ENCODE peak calls at places on chromosomes 13 and 19, in six cellular contexts. B, H, V, I, M and U are unnamed samples.
A peak's percentile ranks its signal among the peaks of the same experiment; 100 is the strongest.

GRCh38 chr13:25608181-25608580 is 236.4 kb downstream of the ATP8A2 start:
- DNase-seq in M (no peak), V (no peak), H (no peak), I (no peak), B (no peak), U (no peak)

GRCh38 chr13:84588023-84588422 is 705.7 kb upstream of the SLITRK1 start:
- DNase-seq in I (no peak), B (no peak), M (no peak), V (no peak), H (no peak), U (no peak)

GRCh38 chr13:28754698-28755545 is 36.2 kb upstream of the SLC46A3 start:
- DNase-seq in B (no peak), I (no peak), M (peak; percentile 40), H (no peak), V (peak; percentile 36), U (no peak)

GRCh38 chr13:28409648-28410047 is 85.3 kb downstream of the FLT1 start:
- DNase-seq in V (no peak), I (no peak), H (no peak), M (no peak), B (no peak), U (no peak)

GRCh38 chr13:28753208-28753892 is 34.6 kb upstream of the SLC46A3 start:
- DNase-seq in V (peak; percentile 21), M (peak; percentile 92), B (peak; percentile 79), I (peak; percentile 91), H (peak; percentile 42), U (peak; percentile 91)

GRCh38 chr13:111866731-111867245 is 200.2 kb upstream of the SOX1 start:
- DNase-seq in M (no peak), B (no peak), V (no peak), I (no peak), H (no peak), U (no peak)

GRCh38 chr19:55651236-55651635 is 3.2 kb downstream of the CCDC106 start:
- DNase-seq in H (no peak), B (no peak), M (no peak), V (no peak), I (no peak), U (no peak)

GRCh38 chr19:49952906-49953305 is 8.1 kb downstream of the SIGLEC11 start:
- DNase-seq in B (peak; percentile 51), H (no peak), V (no peak), M (no peak), I (no peak), U (no peak)

GRCh38 chr13:47306991-47307390 is 410.1 kb upstream of the HTR2A start:
- DNase-seq in M (no peak), V (no peak), H (no peak), I (no peak), B (no peak), U (no peak)

GRCh38 chr19:20005741-20006140 is 33.6 kb downstream of the ZNF682 start:
- DNase-seq in B (no peak), I (no peak), H (no peak), M (no peak), V (no peak), U (no peak)

GRCh38 chr19:4606181-4606580 is 33.1 kb upstream of the TNFAIP8L1 start:
- DNase-seq in I (no peak), M (no peak), H (no peak), V (no peak), B (no peak), U (no peak)

GRCh38 chr13:60572003-60572792 is 175.2 kb downstream of the TDRD3 start:
- DNase-seq in I (peak; percentile 25), H (no peak), M (peak; percentile 60), V (no peak), B (no peak), U (peak; percentile 77)

GRCh38 chr19:8615813-8616596 is 5.5 kb upstream of the ADAMTS10 start:
- DNase-seq in V (peak; percentile 51), B (peak; percentile 88), M (peak; percentile 83), I (no peak), H (peak; percentile 29), U (peak; percentile 49)

GRCh38 chr19:9871626-9872338 is 36.7 kb downstream of the PIN1 start:
- DNase-seq in V (no peak), H (no peak), I (no peak), B (no peak), M (no peak), U (no peak)

GRCh38 chr13:61728468-61728867 is 312.8 kb upstream of the PCDH20 start:
- DNase-seq in V (no peak), I (no peak), M (no peak), H (no peak), B (no peak), U (peak; percentile 33)

DNA sequence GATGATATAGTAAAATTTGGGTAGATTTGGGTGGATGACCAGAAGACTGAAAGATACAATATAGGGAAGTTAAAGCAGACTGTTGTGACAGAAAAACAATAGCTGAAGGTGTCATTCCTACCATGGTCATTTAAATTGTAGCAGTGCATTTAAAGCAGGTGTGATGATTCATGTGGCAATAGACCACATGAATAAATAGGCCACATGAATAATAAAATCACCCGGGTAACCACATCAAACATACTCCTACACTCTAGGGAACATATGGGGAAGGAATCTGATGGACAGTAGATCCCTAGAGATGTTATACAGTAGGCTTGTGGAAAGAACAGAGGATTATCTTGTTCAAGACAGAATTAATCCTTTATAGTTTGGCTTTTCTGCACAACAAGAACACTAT is 392.6 kb downstream of the SLITRK5 start:
- DNase-seq in H (no peak), B (no peak), V (no peak), M (no peak), I (no peak), U (no peak)
- H3K4me3 ChIP-seq in H (no peak overlapping the region), B (no peak overlapping the region), V (no peak overlapping the region), M (no peak overlapping the region), I (no peak overlapping the region), U (no peak overlapping the region)

DNA sequence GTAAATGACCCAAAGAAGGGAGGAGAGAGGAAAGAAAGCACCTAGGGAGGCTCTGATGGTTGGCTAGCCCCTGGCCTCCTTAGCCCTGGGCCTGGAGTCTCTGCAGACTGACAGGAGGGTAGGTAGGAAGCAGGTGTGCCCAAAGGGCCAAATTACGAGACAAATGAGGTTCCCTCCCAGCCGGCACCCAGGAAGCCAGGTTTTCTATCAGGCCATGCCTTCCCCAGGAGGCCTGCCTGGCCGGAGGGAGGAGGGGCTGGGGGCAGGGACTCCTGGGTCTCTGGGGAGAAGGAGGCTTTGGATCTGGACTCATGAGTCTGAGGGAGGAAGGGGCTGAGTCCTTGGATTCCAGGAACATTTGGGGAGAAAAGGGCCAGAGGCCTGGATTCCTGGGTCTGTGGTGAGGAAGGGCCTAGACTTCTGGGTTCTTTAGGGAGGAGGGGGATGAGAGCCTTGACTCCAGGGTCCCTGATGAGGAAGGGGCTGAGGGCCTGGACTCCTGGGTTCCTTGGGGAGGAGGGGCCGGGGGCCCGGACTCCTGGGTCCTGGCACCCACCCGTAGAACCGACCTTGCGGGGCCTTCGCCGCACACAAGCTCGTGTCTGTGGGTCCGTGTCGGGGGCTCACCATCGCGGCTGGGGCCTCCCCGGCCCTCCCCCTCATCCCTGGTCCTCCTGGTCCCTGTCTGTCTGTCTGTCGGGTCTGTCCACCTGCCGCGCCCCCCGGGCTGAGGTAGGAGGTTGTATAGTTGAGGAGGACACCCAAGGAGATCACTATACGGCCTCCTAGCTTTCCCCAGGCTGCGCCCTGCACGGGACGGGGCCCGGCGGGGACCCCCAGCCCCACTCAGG is 840 bp upstream of the SPACA6 start:
- DNase-seq in V (no peak), I (no peak), B (no peak), H (no peak), M (no peak), U (no peak)
- H3K4me3 ChIP-seq in V (peak overlapping the region; percentile 96), I (peak overlapping the region; percentile 82), B (no peak overlapping the region), H (no peak overlapping the region), M (peak overlapping the region; percentile 77), U (peak overlapping the region; percentile 86)

GRCh38 chr19:41821003-41821735 is 23.3 kb downstream of the LYPD4 start:
- DNase-seq in I (no peak), B (peak; percentile 9), H (peak; percentile 40), V (no peak), M (peak; percentile 82), U (peak; percentile 29)
- H3K4me3 ChIP-seq in I (no peak overlapping the region), B (no peak overlapping the region), H (no peak overlapping the region), V (no peak overlapping the region), M (no peak overlapping the region), U (no peak overlapping the region)

GRCh38 chr19:13098291-13099072 is 4.2 kb downstream of the LYL1 start:
- DNase-seq in V (no peak), M (no peak), I (no peak), B (no peak), H (no peak), U (peak; percentile 62)

GRCh38 chr19:13099073-13099999 is 3.3 kb downstream of the LYL1 start:
- DNase-seq in H (no peak), M (no peak), V (peak; percentile 81), I (no peak), B (peak; percentile 88), U (peak; percentile 38)

GRCh38 chr19:13101590-13102415 is 855 bp downstream of the LYL1 start:
- DNase-seq in M (no peak), B (no peak), H (no peak), V (no peak), I (no peak), U (no peak)

GRCh38 chr19:13100871-13101589 is 1.6 kb downstream of the LYL1 start:
- DNase-seq in M (peak; percentile 24), V (no peak), I (no peak), H (no peak), B (no peak), U (no peak)

GRCh38 chr19:13100031-13100588 is 2.5 kb downstream of the LYL1 start:
- DNase-seq in I (no peak), V (no peak), M (peak; percentile 19), H (no peak), B (no peak), U (peak; percentile 30)
- H3K4me3 ChIP-seq in I (no peak overlapping the region), V (peak overlapping the region; percentile 70), M (no peak overlapping the region), H (no peak overlapping the region), B (no peak overlapping the region), U (no peak overlapping the region)

DNA sequence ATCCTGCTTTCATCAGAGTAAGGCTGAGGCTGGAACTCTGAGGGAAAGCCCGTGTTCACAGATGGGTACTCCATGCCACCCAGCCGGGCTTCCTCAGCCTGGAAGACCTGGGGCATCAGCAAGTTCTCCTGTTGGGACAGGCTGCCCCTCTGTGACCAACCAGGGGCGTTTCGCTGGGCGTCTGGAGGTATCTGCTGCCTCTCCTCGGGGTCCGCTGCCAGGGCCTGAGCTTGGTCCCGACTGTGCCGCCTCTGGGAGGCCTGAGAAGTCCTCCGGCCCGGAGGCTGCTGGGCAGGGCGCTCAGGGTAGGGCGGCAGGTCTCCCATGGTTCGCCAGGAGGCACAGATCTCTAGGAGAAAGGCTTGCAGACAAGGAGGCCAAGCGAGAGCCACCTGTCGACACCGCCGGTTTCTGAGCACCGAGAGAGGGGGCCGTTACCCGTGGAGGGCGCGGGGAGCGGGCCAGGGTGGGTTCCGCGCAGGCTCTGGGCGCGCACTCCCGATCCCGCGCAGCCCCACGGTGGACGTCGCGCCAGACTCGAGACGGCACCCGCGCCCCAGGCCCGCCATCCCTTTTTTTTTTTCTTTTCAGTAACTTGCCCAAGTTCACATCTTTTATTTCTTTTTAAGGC is at the start of gene RSPH6A:
- DNase-seq in M (no peak), I (no peak), H (no peak), V (no peak), B (no peak), U (no peak)
- H3K4me3 ChIP-seq in M (no peak within 1 kb of the TSS), I (no peak within 1 kb of the TSS), H (no peak within 1 kb of the TSS), V (peak within 1 kb of the TSS; percentile 66), B (peak within 1 kb of the TSS; percentile 40), U (no peak within 1 kb of the TSS)